ENCODE peak calls at places on chromosomes 6 and 20, in six cellular contexts. J, M, D, H, Z and A are unnamed samples. For H3K27me3, the result is how much of the 10 kb centered on the place peaks cover.

GRCh38 chr6:142886431-142887170 is 58.4 kb downstream of the HIVEP2 start:
- DNase-seq in J (no peak), M (peak), D (no peak), H (no peak), Z (peak), A (no peak)

GRCh38 chr6:43014434-43014909 is 423 bp downstream of the KLHDC3 start:
- DNase-seq in J (no peak), M (no peak), D (no peak), H (no peak), Z (peak), A (no peak)

GRCh38 chr20:44990425-44990824 is 24.1 kb downstream of the STK4 start:
- DNase-seq in J (no peak), M (no peak), D (no peak), H (no peak), Z (no peak), A (no peak)

GRCh38 chr6:34021001-34021838 is 124.7 kb downstream of the GRM4 start:
- DNase-seq in J (no peak), M (no peak), D (no peak), H (peak), Z (no peak), A (no peak)

GRCh38 chr6:46985943-46986342 is 56.2 kb downstream of the ADGRF1 start:
- DNase-seq in J (no peak), M (no peak), D (no peak), H (no peak), Z (no peak), A (no peak)

GRCh38 chr6:3876131-3876530 is 27.0 kb downstream of the FAM50B start:
- DNase-seq in J (no peak), M (no peak), D (no peak), H (no peak), Z (no peak), A (no peak)

GRCh38 chr20:25275813-25276532 is 28.1 kb downstream of the PYGB start:
- DNase-seq in J (peak), M (no peak), D (no peak), H (peak), Z (no peak), A (peak)

GRCh38 chr20:17442588-17442987 is 88.6 kb downstream of the BFSP1 start:
- DNase-seq in J (no peak), M (peak), D (no peak), H (no peak), Z (no peak), A (no peak)

GRCh38 chr6:42090819-42091717 is 40.7 kb downstream of the TAF8 start:
- DNase-seq in J (no peak), M (no peak), D (no peak), H (no peak), Z (no peak), A (no peak)

GRCh38 chr6:157317129-157317814 is 6.0 kb downstream of the TMEM242 start:
- DNase-seq in J (peak), M (peak), D (peak), H (no peak), Z (peak), A (no peak)

GRCh38 chr20:46438156-46438750 is 31.8 kb upstream of the ELMO2 start:
- DNase-seq in J (no peak), M (peak), D (no peak), H (no peak), Z (peak), A (no peak)

GRCh38 chr6:90463359-90463758 is 123.5 kb downstream of the MAP3K7 start:
- DNase-seq in J (no peak), M (no peak), D (no peak), H (no peak), Z (no peak), A (no peak)

GRCh38 chr20:59176812-59177211 is 13.2 kb downstream of the ZNF831 start:
- DNase-seq in J (no peak), M (no peak), D (no peak), H (no peak), Z (no peak), A (no peak)

GRCh38 chr6:95548188-95548837 is 29.0 kb upstream of the MANEA start:
- DNase-seq in J (no peak), M (no peak), D (no peak), H (no peak), Z (no peak), A (no peak)

GRCh38 chr6:30263734-30264133 is 50.5 kb upstream of the TRIM26 start:
- DNase-seq in J (no peak), M (no peak), D (peak), H (no peak), Z (peak), A (no peak)

GRCh38 chr6:113291751-113292445 is 565.2 kb upstream of the MARCKS start:
- DNase-seq in J (no peak), M (no peak), D (no peak), H (no peak), Z (peak), A (no peak)

GRCh38 chr20:1327241-1327653 is 1.7 kb downstream of the SDCBP2 start:
- DNase-seq in J (peak), M (no peak), D (no peak), H (peak), Z (peak), A (no peak)

GRCh38 chr20:24316731-24317130 is 152.7 kb upstream of the SYNDIG1 start:
- DNase-seq in J (no peak), M (no peak), D (no peak), H (no peak), Z (no peak), A (no peak)

GRCh38 chr6:4506221-4506620 is 270.0 kb upstream of the CDYL start:
- DNase-seq in J (no peak), M (no peak), D (no peak), H (no peak), Z (no peak), A (no peak)

GRCh38 chr20:20096421-20096820 is 44.1 kb downstream of the CFAP61 start:
- DNase-seq in J (no peak), M (no peak), D (no peak), H (no peak), Z (no peak), A (no peak)

GRCh38 chr6:40640591-40641293 is 53.6 kb upstream of the LRFN2 start:
- DNase-seq in J (peak), M (no peak), D (no peak), H (no peak), Z (no peak), A (no peak)

GRCh38 chr20:24951536-24952047 is 2.5 kb downstream of the CST7 start:
- DNase-seq in J (no peak), M (no peak), D (no peak), H (peak), Z (no peak), A (peak)

GRCh38 chr20:3515379-3516175 is 44.8 kb downstream of the ATRN start:
- DNase-seq in J (no peak), M (no peak), D (no peak), H (no peak), Z (peak), A (no peak)

GRCh38 chr6:85452441-85452881 is 2.6 kb downstream of the NT5E start:
- DNase-seq in J (no peak), M (no peak), D (no peak), H (no peak), Z (peak), A (no peak)

GRCh38 chr6:20569000-20569610 is 34.8 kb downstream of the CDKAL1 start:
- DNase-seq in J (no peak), M (no peak), D (no peak), H (no peak), Z (peak), A (no peak)

GRCh38 chr20:50056408-50056926 is 56.5 kb downstream of the UBE2V1 start:
- DNase-seq in J (no peak), M (no peak), D (no peak), H (no peak), Z (no peak), A (no peak)

GRCh38 chr6:114144887-114145851 is 174.2 kb upstream of the HDAC2 start:
- DNase-seq in J (no peak), M (peak), D (no peak), H (no peak), Z (no peak), A (no peak)

GRCh38 chr20:19975436-19975799 is 41.7 kb upstream of the NAA20 start:
- DNase-seq in J (no peak), M (no peak), D (peak), H (no peak), Z (peak), A (no peak)

GRCh38 chr6:156866181-156866862 is 89.1 kb downstream of the ARID1B start:
- DNase-seq in J (peak), M (no peak), D (no peak), H (no peak), Z (peak), A (no peak)

GRCh38 chr20:3805594-3806264 is 9.6 kb downstream of the CDC25B start:
- DNase-seq in J (no peak), M (no peak), D (no peak), H (peak), Z (peak), A (no peak)

GRCh38 chr6:13678255-13678983 is 33.2 kb downstream of the RANBP9 start:
- DNase-seq in J (no peak), M (peak), D (no peak), H (no peak), Z (no peak), A (no peak)

GRCh38 chr6:3031857-3032256 is 32.2 kb downstream of the NQO2 start:
- DNase-seq in J (no peak), M (peak), D (no peak), H (no peak), Z (no peak), A (no peak)

GRCh38 chr20:37347891-37348642 is 2.1 kb downstream of the SRC start:
- DNase-seq in J (no peak), M (no peak), D (peak), H (peak), Z (no peak), A (no peak)

GRCh38 chr6:36075656-36076055 is 48.0 kb downstream of the MAPK14 start:
- DNase-seq in J (no peak), M (peak), D (no peak), H (no peak), Z (no peak), A (peak)

GRCh38 chr6:136582702-136583471 is 32.7 kb upstream of the MAP7 start:
- DNase-seq in J (no peak), M (peak), D (no peak), H (no peak), Z (peak), A (no peak)

GRCh38 chr6:149749594-149750135 is at the start of gene PCMT1:
- DNase-seq in J (peak), M (peak), D (peak), H (peak), Z (peak), A (peak)

GRCh38 chr6:5493806-5494205 is 232.5 kb downstream of the FARS2 start:
- DNase-seq in J (no peak), M (no peak), D (no peak), H (no peak), Z (no peak), A (no peak)

GRCh38 chr6:158056355-158056754 is 74.7 kb downstream of the SYNJ2 start:
- DNase-seq in J (no peak), M (no peak), D (no peak), H (no peak), Z (no peak), A (no peak)

GRCh38 chr20:64159711-64160110 is 4.5 kb upstream of the MYT1 start:
- DNase-seq in J (no peak), M (no peak), D (no peak), H (no peak), Z (no peak), A (no peak)

GRCh38 chr20:64158346-64159285 is 5.6 kb upstream of the MYT1 start:
- DNase-seq in J (no peak), M (no peak), D (no peak), H (no peak), Z (no peak), A (peak)

GRCh38 chr20:64159286-64159680 is 5.0 kb upstream of the MYT1 start:
- DNase-seq in J (no peak), M (no peak), D (no peak), H (peak), Z (no peak), A (no peak)

GRCh38 chr20:64160536-64161495 is 3.4 kb upstream of the MYT1 start:
- DNase-seq in J (no peak), M (no peak), D (no peak), H (no peak), Z (no peak), A (peak)

DNA sequence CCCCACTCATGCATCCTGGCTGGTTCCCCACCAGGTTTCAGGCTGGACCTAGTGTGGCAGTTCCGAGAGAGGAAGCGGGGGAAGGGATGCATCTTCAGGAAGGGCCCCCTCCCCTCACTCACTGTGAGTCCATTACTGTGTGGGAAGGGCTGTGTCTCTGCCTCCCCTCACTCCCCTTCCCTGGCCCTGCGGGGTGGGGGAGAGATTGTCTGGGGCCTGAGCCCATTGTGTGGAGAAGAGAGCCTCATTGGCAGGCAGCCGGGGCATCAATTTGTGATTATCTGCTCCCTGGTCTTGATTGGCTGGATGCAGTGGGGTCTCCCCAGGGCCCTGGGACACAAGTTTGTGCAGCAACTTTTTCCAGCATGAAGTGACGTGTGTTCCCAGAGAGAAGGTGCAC is 4.1 kb upstream of the MYT1 start:
- DNase-seq in J (no peak), M (no peak), D (no peak), H (no peak), Z (no peak), A (no peak)
- H3K27me3 ChIP-seq in J (under half), M (under half), D (under half), H (under half), Z (half or more), A (under half)

GRCh38 chr6:166411271-166411670 is 28.5 kb upstream of the MPC1 start:
- DNase-seq in J (no peak), M (no peak), D (no peak), H (no peak), Z (no peak), A (no peak)

GRCh38 chr6:166411721-166412151 is 29.0 kb upstream of the MPC1 start:
- DNase-seq in J (no peak), M (no peak), D (no peak), H (no peak), Z (no peak), A (no peak)

GRCh38 chr6:166413491-166413951 is 30.8 kb upstream of the MPC1 start:
- DNase-seq in J (no peak), M (no peak), D (no peak), H (peak), Z (no peak), A (no peak)

GRCh38 chr6:166412911-166413384 is 30.2 kb upstream of the MPC1 start:
- DNase-seq in J (no peak), M (no peak), D (no peak), H (no peak), Z (no peak), A (no peak)

GRCh38 chr6:166412156-166412910 is 29.6 kb upstream of the MPC1 start:
- DNase-seq in J (no peak), M (no peak), D (no peak), H (no peak), Z (no peak), A (no peak)
- TF ChIP-seq POLR2A in J (no peak), M (no peak), D (no peak), H (no peak), Z (no peak), A (no peak)

DNA sequence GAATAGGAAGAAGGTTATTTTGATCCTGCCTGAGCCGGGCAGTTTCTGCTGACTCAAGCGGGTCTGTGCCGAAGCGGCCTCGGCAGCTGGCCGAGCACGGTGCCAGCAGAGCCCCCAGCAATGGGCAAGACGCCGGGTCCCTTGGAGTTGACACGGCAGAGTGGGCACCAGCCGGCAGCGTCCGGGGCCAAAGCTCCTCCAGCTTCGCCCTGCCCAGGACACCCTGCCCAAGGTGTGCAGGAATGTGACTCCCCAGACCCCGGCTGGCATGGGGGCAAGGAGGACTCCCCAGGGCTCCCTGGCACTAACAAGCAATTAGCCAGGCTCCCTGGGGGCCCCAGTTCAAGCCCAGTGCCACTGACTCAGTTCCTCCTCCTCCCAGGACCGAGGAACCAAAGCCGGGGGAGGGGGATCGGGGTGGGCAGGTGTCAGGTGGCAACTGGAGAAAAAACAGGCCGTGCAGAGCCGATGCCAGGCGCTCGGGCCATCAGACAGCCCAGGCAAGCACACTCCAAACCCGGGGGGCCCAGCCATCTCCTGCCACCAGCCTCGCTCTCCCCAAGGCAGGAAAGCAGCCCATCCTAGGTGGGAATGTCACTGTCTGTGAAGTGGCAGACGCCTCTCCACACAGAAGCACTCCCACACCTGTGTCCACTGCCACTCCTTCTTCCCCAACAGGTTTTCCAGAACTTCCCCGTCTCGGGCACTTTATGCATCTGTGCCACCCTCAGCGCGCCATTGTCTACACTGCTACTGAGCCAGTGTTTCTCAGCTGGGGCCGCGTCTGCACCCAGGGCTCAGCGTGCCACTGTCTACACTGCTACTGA is 41.2 kb upstream of the ZBP1 start:
- DNase-seq in J (peak), M (no peak), D (peak), H (peak), Z (no peak), A (peak)
- H3K4me3 ChIP-seq in J (no peak), M (no peak), D (no peak), H (no peak), Z (no peak), A (no peak)

DNA sequence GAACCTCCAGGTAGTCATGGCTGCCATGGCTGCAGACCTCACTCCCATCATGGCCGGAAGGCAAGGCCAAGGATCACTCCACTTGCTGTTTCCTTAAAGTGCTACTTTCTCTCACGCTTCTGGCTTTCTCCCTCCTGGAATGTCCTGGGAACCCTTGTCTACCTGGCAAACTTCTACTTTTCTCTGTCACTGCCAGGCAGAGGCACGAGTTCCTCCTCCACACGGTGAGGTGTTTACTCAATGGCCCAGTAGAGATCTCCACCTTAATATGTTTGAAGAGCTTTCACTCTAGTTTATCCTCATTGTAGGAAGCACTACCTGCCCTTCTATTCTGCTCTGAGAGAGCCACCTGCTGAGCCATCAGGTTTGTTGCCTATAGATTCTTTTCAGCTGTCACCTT is 55.1 kb downstream of the PLAGL1 start:
- DNase-seq in J (no peak), M (no peak), D (no peak), H (no peak), Z (no peak), A (no peak)
- H3K27me3 ChIP-seq in J (under half), M (under half), D (under half), H (under half), Z (under half), A (under half)